ENCODE peak calls at places on chromosomes 13 and 19, in five cellular contexts. Z is kidney, T is cardiac muscle cell, Q is Peyer's patch, J is esophagus muscularis mucosa. H is an unnamed sample.

GRCh38 chr19:14433454-14434156 is 499 bp downstream of the PKN1 start:
- DNase-seq in Z (peak), T (no peak), Q (peak), J (no peak), H (no peak)

GRCh38 chr19:54805665-54806515 is 2.5 kb downstream of the KIR2DL4 start:
- DNase-seq in Z (no peak), T (no peak), Q (no peak), J (no peak), H (no peak)

GRCh38 chr19:13001502-13002388 is 6.5 kb downstream of the NFIX start:
- DNase-seq in Z (peak), T (peak), Q (no peak), J (no peak), H (peak)

GRCh38 chr13:112722433-112723250 is 32.8 kb downstream of the ATP11A start:
- DNase-seq in Z (peak), T (peak), Q (peak), J (no peak), H (peak)

GRCh38 chr19:10361569-10362011 is 18.8 kb downstream of the TYK2 start:
- DNase-seq in Z (no peak), T (no peak), Q (no peak), J (no peak), H (no peak)

GRCh38 chr19:12675940-12676339 is 5.7 kb downstream of the DHPS start:
- DNase-seq in Z (no peak), T (no peak), Q (no peak), J (no peak), H (no peak)

GRCh38 chr19:28228854-28229253 is 984.1 kb downstream of the UQCRFS1 start:
- DNase-seq in Z (no peak), T (no peak), Q (no peak), J (no peak), H (no peak)

GRCh38 chr19:15934332-15935078 is at the start of gene CYP4F11:
- DNase-seq in Z (no peak), T (no peak), Q (peak), J (peak), H (no peak)

GRCh38 chr19:47339196-47339880 is 7.4 kb downstream of the C5AR2 start:
- DNase-seq in Z (no peak), T (no peak), Q (no peak), J (no peak), H (no peak)

GRCh38 chr19:48749571-48750198 is 2.8 kb downstream of the FUT1 start:
- DNase-seq in Z (no peak), T (no peak), Q (no peak), J (no peak), H (no peak)

GRCh38 chr19:48745208-48745995 is 1.3 kb downstream of the IZUMO1 start:
- DNase-seq in Z (no peak), T (peak), Q (no peak), J (no peak), H (peak)

GRCh38 chr19:48750351-48750750 is 2.1 kb downstream of the FUT1 start:
- DNase-seq in Z (no peak), T (no peak), Q (no peak), J (no peak), H (no peak)

GRCh38 chr19:48746738-48747575 is at the start of gene IZUMO1:
- DNase-seq in Z (peak), T (peak), Q (peak), J (no peak), H (peak)

DNA sequence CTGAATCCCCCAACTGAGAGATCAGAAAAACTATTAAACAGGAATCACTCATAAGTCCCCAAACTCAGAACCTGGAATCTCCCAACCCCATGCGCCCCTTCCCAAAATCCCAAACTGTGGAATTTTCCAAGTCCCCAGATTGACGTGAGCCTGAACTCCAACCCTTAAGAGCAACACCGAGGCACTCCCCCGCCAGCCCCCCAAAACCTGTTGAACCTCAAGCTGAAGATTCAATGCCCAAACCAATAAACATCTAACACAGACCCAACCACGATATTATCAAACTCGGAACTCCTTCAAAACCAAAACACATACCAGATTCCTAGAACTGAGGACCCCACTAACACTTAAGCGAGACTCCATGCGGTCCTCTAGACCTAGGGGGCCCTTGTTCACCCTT is 589 bp downstream of the IZUMO1 start:
- DNase-seq in Z (no peak), T (no peak), Q (no peak), J (no peak), H (no peak)
- H3K27ac ChIP-seq in Z (no peak), T (no peak), Q (no peak), J (no peak), H (no peak)

GRCh38 chr13:35747594-35747993 is 271.1 kb upstream of the MAB21L1 start:
- DNase-seq in Z (no peak), T (peak), Q (no peak), J (peak), H (no peak)
- H3K4me3 ChIP-seq in Z (no peak), T (no peak), Q (no peak), J (no peak), H (no peak)

GRCh38 chr13:43472980-43473379 is 313.8 kb downstream of the ENOX1 start:
- DNase-seq in Z (no peak), T (no peak), Q (no peak), J (no peak), H (no peak)

GRCh38 chr13:43475135-43475534 is 311.6 kb downstream of the ENOX1 start:
- DNase-seq in Z (no peak), T (peak), Q (no peak), J (no peak), H (no peak)

GRCh38 chr13:43470610-43471009 is 316.2 kb downstream of the ENOX1 start:
- DNase-seq in Z (no peak), T (no peak), Q (no peak), J (no peak), H (no peak)

GRCh38 chr13:43472344-43472743 is 314.4 kb downstream of the ENOX1 start:
- DNase-seq in Z (no peak), T (no peak), Q (no peak), J (no peak), H (no peak)

DNA sequence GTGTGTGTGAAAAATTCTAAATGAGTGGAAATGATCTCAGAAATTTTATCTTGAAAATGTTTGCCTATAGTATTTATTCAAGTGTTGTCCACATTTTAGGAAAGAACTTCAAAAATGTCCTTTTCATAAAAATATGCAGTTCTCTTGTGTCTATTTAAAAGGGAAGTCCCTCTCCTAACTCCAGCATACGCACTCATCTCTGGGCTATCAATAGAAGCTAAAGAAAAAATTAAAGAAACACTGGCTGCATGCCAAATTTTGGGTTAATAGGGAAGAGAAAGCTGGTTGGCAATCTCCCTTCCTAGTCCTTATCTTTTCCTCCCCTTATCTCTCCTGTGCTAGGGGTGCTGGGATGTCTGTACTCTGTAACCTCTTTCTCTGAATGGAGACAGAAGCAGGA is 313.3 kb downstream of the ENOX1 start:
- DNase-seq in Z (no peak), T (peak), Q (no peak), J (no peak), H (no peak)
- H3K27ac ChIP-seq in Z (no peak), T (peak), Q (no peak), J (peak), H (no peak)

GRCh38 chr19:40529093-40529954 is 47.3 kb upstream of the SHKBP1 start:
- DNase-seq in Z (peak), T (peak), Q (peak), J (peak), H (peak)

GRCh38 chr19:40528533-40529092 is 48.1 kb upstream of the SHKBP1 start:
- DNase-seq in Z (no peak), T (no peak), Q (no peak), J (no peak), H (no peak)

GRCh38 chr19:40533508-40533907 is 43.2 kb upstream of the SHKBP1 start:
- DNase-seq in Z (no peak), T (no peak), Q (no peak), J (no peak), H (no peak)

GRCh38 chr19:40528078-40528477 is 48.6 kb upstream of the SHKBP1 start:
- DNase-seq in Z (peak), T (no peak), Q (no peak), J (no peak), H (no peak)

GRCh38 chr19:40530091-40530901 is 46.4 kb upstream of the SHKBP1 start:
- DNase-seq in Z (peak), T (no peak), Q (no peak), J (no peak), H (no peak)
- H3K4me3 ChIP-seq in Z (no peak), T (peak), Q (peak), J (no peak), H (no peak)

DNA sequence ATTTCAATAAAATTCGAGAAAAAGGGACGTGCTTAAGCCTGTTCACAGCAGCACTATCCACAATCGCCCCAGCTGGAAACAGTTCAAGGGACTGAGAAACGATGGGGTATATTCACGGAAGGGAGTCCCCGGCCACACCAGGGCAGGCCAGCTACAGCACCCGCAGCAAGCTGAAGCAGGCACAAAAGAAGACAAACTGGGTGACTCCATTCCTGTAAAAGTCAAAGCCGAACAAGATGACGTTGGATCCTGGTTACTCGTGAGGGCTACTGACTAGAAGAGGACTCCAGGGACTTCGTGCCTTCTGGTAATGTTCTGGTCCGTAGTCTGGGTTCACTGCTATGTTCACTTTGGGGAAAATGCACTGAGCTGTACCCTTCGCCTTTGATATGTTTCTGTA is 57.6 kb downstream of the COL4A1 start:
- DNase-seq in Z (no peak), T (no peak), Q (no peak), J (peak), H (peak)
- H3K27ac ChIP-seq in Z (peak), T (no peak), Q (peak), J (peak), H (no peak)

GRCh38 chr19:3698386-3698950 is 1.8 kb downstream of the PIP5K1C start:
- DNase-seq in Z (no peak), T (no peak), Q (no peak), J (no peak), H (no peak)

GRCh38 chr19:3696660-3696995 is 3.6 kb downstream of the PIP5K1C start:
- DNase-seq in Z (no peak), T (no peak), Q (no peak), J (no peak), H (no peak)

GRCh38 chr19:3697094-3697493 is 3.2 kb downstream of the PIP5K1C start:
- DNase-seq in Z (peak), T (no peak), Q (no peak), J (no peak), H (no peak)

GRCh38 chr19:3699071-3699740 is 1.1 kb downstream of the PIP5K1C start:
- DNase-seq in Z (no peak), T (peak), Q (no peak), J (no peak), H (no peak)

DNA sequence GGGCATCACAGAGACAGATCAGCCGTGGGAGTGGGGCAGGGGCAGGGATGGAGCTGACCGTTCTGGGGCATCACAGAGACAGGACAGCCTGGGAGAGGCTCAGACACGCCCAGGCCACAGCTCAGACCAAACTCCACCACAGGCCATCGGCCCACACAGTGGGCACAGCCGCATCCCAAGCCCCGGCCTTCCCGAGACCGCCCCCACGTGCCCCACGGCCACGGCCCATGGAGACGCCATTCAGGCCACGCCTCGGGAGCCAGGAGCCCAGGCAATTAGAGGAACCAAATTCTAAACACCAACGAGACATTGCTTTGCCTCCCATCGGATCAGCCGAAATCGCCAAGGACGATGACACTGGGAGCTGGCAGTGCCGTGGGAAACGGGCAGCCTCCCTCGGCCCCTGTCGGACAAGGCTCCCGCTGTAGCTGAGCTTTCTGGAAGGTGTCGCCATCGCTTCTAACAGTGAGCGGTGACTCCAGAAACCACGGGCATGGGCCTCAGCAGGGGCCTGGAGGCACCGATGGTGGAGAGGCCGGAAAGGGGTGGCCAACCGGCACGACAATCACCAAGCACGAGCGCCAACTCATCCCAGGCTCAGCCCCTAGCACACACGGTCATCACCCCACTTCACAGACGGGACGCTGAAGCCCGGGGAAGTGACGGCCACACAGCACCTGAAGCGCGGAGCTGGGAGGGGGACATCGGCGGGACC is 2.4 kb downstream of the PIP5K1C start:
- DNase-seq in Z (peak), T (no peak), Q (no peak), J (no peak), H (no peak)
- H3K4me3 ChIP-seq in Z (no peak), T (no peak), Q (no peak), J (peak), H (no peak)